ENCODE peak calls at places on chromosomes 5 and 9, in four cellular contexts. N is GM12878, I is HepG2, F is K562. C is an unnamed sample.

GRCh38 chr5:67211926-67212325 is 15.3 kb upstream of the CD180 start:
- DNase-seq in I (no peak), F (no peak), N (no peak), C (no peak)

GRCh38 chr9:90296539-90296938 is 346.1 kb downstream of the DIRAS2 start:
- DNase-seq in N (no peak), F (no peak), I (no peak), C (no peak)

GRCh38 chr9:133960568-133961129 is 31.5 kb downstream of the VAV2 start:
- DNase-seq in N (no peak), I (no peak), F (no peak), C (no peak)

GRCh38 chr5:144864113-144864512 is 693.4 kb downstream of the KCTD16 start:
- DNase-seq in N (no peak), I (no peak), F (no peak), C (no peak)

GRCh38 chr9:93123561-93124283 is 10.3 kb downstream of the NINJ1 start:
- DNase-seq in I (no peak), N (no peak), F (no peak), C (no peak)

GRCh38 chr9:10080012-10080411 is 532.8 kb downstream of the PTPRD start:
- DNase-seq in F (no peak), N (no peak), I (no peak), C (no peak)

GRCh38 chr5:65913519-65913918 is 12.9 kb upstream of the ERBIN start:
- DNase-seq in F (no peak), N (no peak), I (peak), C (no peak)

GRCh38 chr5:96823900-96824351 is 16.2 kb upstream of the ERAP1 start:
- DNase-seq in F (no peak), N (no peak), I (peak), C (no peak)

GRCh38 chr5:141513627-141514329 is 24.9 kb downstream of the PCDHGC5 start:
- DNase-seq in N (peak), F (no peak), I (no peak), C (peak)

GRCh38 chr5:144135113-144135762 is 35.2 kb downstream of the YIPF5 start:
- DNase-seq in F (no peak), N (no peak), I (no peak), C (no peak)

GRCh38 chr9:113808391-113809191 is 67.5 kb upstream of the ZNF618 start:
- DNase-seq in F (no peak), I (no peak), N (no peak), C (no peak)

GRCh38 chr5:120304653-120305052 is 159.4 kb upstream of the PRR16 start:
- DNase-seq in N (no peak), I (no peak), F (no peak), C (no peak)

GRCh38 chr9:91166796-91167366 is 194.8 kb downstream of the AUH start:
- DNase-seq in N (no peak), F (no peak), I (no peak), C (no peak)

GRCh38 chr9:114386886-114387677 is 700 bp downstream of the AKNA start:
- DNase-seq in F (no peak), N (no peak), I (no peak), C (no peak)

GRCh38 chr9:80076105-80076504 is 504.3 kb downstream of the TLE4 start:
- DNase-seq in F (no peak), N (no peak), I (no peak), C (no peak)

GRCh38 chr9:119372951-119373350 is 3.7 kb upstream of the BRINP1 start:
- DNase-seq in N (no peak), F (no peak), I (no peak), C (no peak)

GRCh38 chr9:137085918-137086530 is 761 bp upstream of the MAN1B1 start:
- DNase-seq in N (no peak), I (no peak), F (peak), C (peak)

GRCh38 chr5:11869203-11869602 is 35.0 kb downstream of the CTNND2 start:
- DNase-seq in I (no peak), N (no peak), F (no peak), C (no peak)

GRCh38 chr5:172051643-172052362 is 45.4 kb upstream of the FBXW11 start:
- DNase-seq in N (no peak), F (no peak), I (no peak), C (no peak)

GRCh38 chr5:170632985-170633234 is 129.1 kb downstream of the KCNIP1 start:
- DNase-seq in I (no peak), F (peak), N (no peak), C (peak)

GRCh38 chr5:174636081-174636480 is 88.3 kb upstream of the MSX2 start:
- DNase-seq in F (no peak), N (no peak), I (no peak), C (no peak)

GRCh38 chr9:133184971-133185370 is 21.3 kb upstream of the GBGT1 start:
- DNase-seq in N (no peak), I (peak), F (peak), C (no peak)

GRCh38 chr9:88782931-88783451 is 208.3 kb upstream of the S1PR3 start:
- DNase-seq in F (no peak), N (no peak), I (no peak), C (no peak)

GRCh38 chr5:76638466-76638865 is 15.3 kb upstream of the F2RL2 start:
- DNase-seq in I (no peak), N (peak), F (no peak), C (no peak)

GRCh38 chr5:141574122-141574510 is 44.7 kb downstream of the DIAPH1 start:
- DNase-seq in N (no peak), F (no peak), I (no peak), C (no peak)

GRCh38 chr5:170166101-170166500 is 60.4 kb downstream of the FOXI1 start:
- DNase-seq in I (no peak), N (no peak), F (no peak), C (no peak)

GRCh38 chr9:88749420-88749819 is 214.4 kb downstream of the NXNL2 start:
- DNase-seq in N (no peak), I (no peak), F (no peak), C (no peak)

GRCh38 chr5:58341485-58341884 is 118.4 kb downstream of the PLK2 start:
- DNase-seq in I (no peak), N (no peak), F (no peak), C (no peak)

GRCh38 chr5:98763001-98763630 is 10.3 kb upstream of the RGMB start:
- DNase-seq in N (no peak), F (no peak), I (no peak), C (peak)

GRCh38 chr5:151093476-151093889 is 12.6 kb upstream of the TNIP1 start:
- DNase-seq in F (no peak), N (no peak), I (no peak), C (no peak)

GRCh38 chr9:90822866-90823265 is 21.2 kb downstream of the SYK start:
- DNase-seq in F (no peak), N (no peak), I (no peak), C (no peak)

GRCh38 chr9:133615101-133615896 is 6.1 kb upstream of the FAM163B start:
- DNase-seq in N (no peak), F (no peak), I (no peak), C (no peak)

GRCh38 chr9:32738501-32739172 is 44.7 kb upstream of the TMEM215 start:
- DNase-seq in N (no peak), I (no peak), F (no peak), C (no peak)
- TF ChIP-seq CREM in N (no peak), I (no peak), F (no peak), C (no peak)

GRCh38 chr5:16465544-16466432 is at the start of gene ZNF622:
- DNase-seq in I (peak), N (peak), F (peak), C (peak)

GRCh38 chr5:16461782-16462181 is 3.8 kb downstream of the ZNF622 start:
- DNase-seq in I (peak), N (no peak), F (no peak), C (no peak)

GRCh38 chr5:16471387-16471786 is 5.8 kb upstream of the ZNF622 start:
- DNase-seq in F (no peak), I (no peak), N (no peak), C (no peak)

GRCh38 chr5:16464664-16465543 is 696 bp downstream of the ZNF622 start:
- DNase-seq in F (no peak), I (no peak), N (no peak), C (no peak)

DNA sequence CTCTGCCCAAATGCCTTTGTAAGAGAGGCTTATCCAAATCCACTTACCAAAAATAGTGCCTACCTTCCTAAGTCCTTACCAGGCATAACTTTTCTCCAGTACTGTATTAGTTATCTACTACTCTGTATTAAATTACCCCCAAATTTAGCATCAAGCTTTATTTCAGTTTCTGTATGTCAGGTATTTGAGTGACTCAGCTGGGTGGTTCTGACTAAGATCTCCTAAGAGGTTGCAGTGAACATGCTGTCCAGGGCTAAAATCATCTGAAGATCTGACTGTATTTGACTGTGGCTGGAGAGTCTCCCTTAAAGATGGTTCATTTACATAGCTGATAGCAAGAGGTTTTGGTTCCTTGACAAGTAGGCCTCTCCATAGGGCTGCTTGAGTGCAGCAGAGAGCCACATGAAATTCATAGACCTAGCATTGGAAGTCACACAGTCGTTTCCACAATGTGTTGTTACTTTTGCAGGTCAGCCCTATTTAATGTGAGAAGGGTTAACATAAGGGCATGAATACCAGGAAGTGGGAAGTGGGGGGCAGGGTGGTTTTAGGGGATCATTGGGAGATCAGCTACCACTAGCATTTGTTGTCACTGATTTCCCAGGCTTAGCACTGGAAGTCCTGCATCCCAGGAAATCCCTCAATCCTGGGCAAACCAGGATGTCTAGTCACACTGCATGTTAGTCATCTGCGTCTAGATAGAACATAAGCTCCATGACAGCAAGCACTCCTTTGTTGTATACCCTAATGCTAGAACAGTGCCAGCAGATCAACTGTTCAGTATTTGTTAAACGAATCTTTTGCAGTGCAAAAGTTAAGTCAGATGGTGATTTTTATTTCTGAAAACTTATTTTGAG is 2.0 kb upstream of the ZNF622 start:
- DNase-seq in I (no peak), N (peak), F (peak), C (no peak)
- TF ChIP-seq ETV6 in I (no peak), N (peak), F (no peak), C (no peak)

DNA sequence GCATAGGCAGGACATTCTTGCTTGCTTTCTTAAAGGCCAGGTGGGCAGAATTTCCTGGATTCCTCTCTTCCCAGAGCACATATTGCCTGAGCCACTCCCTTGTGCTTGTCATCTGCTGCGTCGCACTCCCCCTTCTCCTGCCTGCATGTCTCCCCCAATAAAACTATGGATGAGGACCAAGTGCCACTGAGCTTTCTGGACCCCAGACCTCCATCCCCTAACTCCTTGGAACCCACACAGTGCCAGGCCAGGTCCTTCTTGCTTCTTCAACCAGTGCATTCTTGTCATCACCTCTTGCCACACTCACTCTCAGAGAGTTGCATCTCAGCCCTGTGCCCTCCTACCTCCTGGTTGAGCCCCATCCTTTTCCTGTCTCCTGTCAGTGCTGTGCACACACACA is 157.9 kb upstream of the PANK3 start:
- DNase-seq in N (no peak), F (no peak), I (no peak), C (no peak)
- TF ChIP-seq CREM in N (no peak), F (no peak), I (no peak), C (no peak)

GRCh38 chr5:127876384-127876783 is 173.2 kb downstream of the CCDC192 start:
- DNase-seq in F (no peak), N (no peak), I (no peak), C (no peak)
- TF ChIP-seq ETV6 in F (no peak), N (no peak), I (no peak), C (no peak)

DNA sequence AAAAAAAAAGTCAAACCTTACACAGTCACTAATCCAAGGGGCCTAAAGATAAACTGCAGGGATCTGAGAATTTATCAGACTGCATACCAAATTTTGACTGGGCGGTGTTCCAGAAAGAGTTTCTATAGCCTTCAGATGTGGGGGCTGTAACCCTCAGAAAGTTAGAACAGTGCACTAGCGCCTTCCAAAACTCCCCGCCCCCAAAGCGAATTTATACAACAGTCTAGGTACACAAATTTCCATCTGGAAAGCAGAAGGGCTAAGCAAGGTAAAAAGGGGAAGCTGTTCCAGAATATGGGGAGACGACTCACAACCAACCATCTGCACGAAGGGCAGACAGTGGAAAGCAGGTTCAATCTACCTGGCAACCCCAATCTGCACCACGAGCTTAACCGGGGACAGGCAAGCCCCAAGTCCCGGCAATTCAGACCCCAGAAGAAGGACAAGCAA is 799 bp downstream of the ERMP1 start:
- DNase-seq in F (peak), I (peak), N (no peak), C (no peak)
- TF ChIP-seq CREM in F (no peak), I (no peak), N (no peak), C (no peak)

GRCh38 chr5:160789219-160789820 is 62.7 kb downstream of the ATP10B start:
- DNase-seq in I (no peak), F (no peak), N (no peak), C (no peak)

GRCh38 chr5:160792281-160792680 is 59.7 kb downstream of the ATP10B start:
- DNase-seq in I (no peak), N (no peak), F (no peak), C (no peak)

GRCh38 chr5:160792732-160793454 is 59.1 kb downstream of the ATP10B start:
- DNase-seq in I (no peak), F (no peak), N (no peak), C (no peak)

DNA sequence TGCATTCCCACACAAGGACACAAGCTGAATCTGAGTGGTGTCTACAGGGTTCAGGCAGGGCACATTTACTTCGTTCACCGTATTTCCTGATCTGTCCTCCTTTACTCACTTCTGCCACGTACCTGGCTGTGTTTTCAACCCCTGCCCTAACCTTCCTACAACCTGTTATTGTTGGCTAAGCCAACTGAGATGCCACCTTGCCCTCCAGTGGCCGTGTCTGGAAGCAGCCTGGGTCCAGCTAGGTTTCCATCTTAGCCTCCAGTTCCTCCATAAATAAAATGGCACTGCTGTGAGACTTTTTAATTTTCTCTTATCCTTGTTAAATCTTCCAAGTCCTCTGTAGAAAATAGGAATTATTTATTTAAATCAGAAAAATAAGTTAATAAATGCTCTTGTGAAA is 64.8 kb downstream of the ATP10B start:
- DNase-seq in I (peak), F (no peak), N (peak), C (peak)
- TF ChIP-seq ETV6 in I (no peak), F (no peak), N (no peak), C (no peak)

GRCh38 chr9:135305546-135306180 is 173.9 kb upstream of the PPP1R26 start:
- DNase-seq in F (no peak), N (no peak), I (no peak), C (no peak)
- TF ChIP-seq CREM in F (no peak), N (no peak), I (no peak), C (no peak)

GRCh38 chr9:122096620-122097415 is 3.7 kb upstream of the TTLL11 start:
- DNase-seq in F (no peak), N (no peak), I (no peak), C (no peak)
- TF ChIP-seq ETV6 in F (no peak), N (no peak), I (no peak), C (no peak)

GRCh38 chr9:38059233-38059936 is 9.6 kb downstream of the SHB start:
- DNase-seq in F (no peak), I (peak), N (no peak), C (no peak)

GRCh38 chr9:38058452-38059232 is 10.4 kb downstream of the SHB start:
- DNase-seq in I (no peak), F (no peak), N (no peak), C (no peak)

GRCh38 chr9:38060688-38061087 is 8.3 kb downstream of the SHB start:
- DNase-seq in N (no peak), I (no peak), F (no peak), C (no peak)

GRCh38 chr9:38054653-38055052 is 14.4 kb downstream of the SHB start:
- DNase-seq in N (no peak), F (no peak), I (no peak), C (no peak)

GRCh38 chr9:38057416-38058195 is 11.4 kb downstream of the SHB start:
- DNase-seq in I (no peak), F (no peak), N (no peak), C (no peak)
- TF ChIP-seq CREM in I (no peak), F (no peak), N (no peak), C (no peak)